ENCODE peak calls at places on chromosomes 11 and 22, in six cellular contexts. One of them, this sample, is unnamed. For H3K4me1, the result is how much of the 10 kb centered on the place peaks cover.

GRCh38 chr11:12482839-12483238 is 105.5 kb downstream of the PARVA start:
- DNase-seq in transverse colon: no peak
- DNase-seq in psoas muscle: no peak
- DNase-seq in HCT116: no peak
- DNase-seq in ovary: no peak
- DNase-seq in CD4-positive, CD25-positive, alpha-beta regulatory T cell: no peak
- DNase-seq in this sample: no peak

GRCh38 chr11:7668911-7669310 is 4.4 kb downstream of the CYB5R2 start:
- DNase-seq in transverse colon: no peak
- DNase-seq in ovary: no peak
- DNase-seq in HCT116: no peak
- DNase-seq in psoas muscle: no peak
- DNase-seq in CD4-positive, CD25-positive, alpha-beta regulatory T cell: no peak
- DNase-seq in this sample: no peak

GRCh38 chr11:19674420-19674819 is 38.2 kb upstream of the NAV2 start:
- DNase-seq in HCT116: no peak
- DNase-seq in psoas muscle: no peak
- DNase-seq in transverse colon: no peak
- DNase-seq in CD4-positive, CD25-positive, alpha-beta regulatory T cell: no peak
- DNase-seq in ovary: no peak
- DNase-seq in this sample: no peak

GRCh38 chr11:122226810-122227379 is 110.9 kb upstream of the BLID start:
- DNase-seq in ovary: no peak
- DNase-seq in HCT116: no peak
- DNase-seq in transverse colon: no peak
- DNase-seq in CD4-positive, CD25-positive, alpha-beta regulatory T cell: no peak
- DNase-seq in psoas muscle: no peak
- DNase-seq in this sample: no peak

GRCh38 chr11:128653828-128654231 is 40.0 kb upstream of the FLI1 start:
- DNase-seq in transverse colon: peak
- DNase-seq in psoas muscle: peak
- DNase-seq in HCT116: no peak
- DNase-seq in ovary: no peak
- DNase-seq in CD4-positive, CD25-positive, alpha-beta regulatory T cell: no peak
- DNase-seq in this sample: peak

GRCh38 chr11:23311986-23312940 is 452.0 kb upstream of the CCDC179 start:
- DNase-seq in transverse colon: no peak
- DNase-seq in ovary: no peak
- DNase-seq in CD4-positive, CD25-positive, alpha-beta regulatory T cell: no peak
- DNase-seq in HCT116: no peak
- DNase-seq in psoas muscle: no peak
- DNase-seq in this sample: no peak

GRCh38 chr22:49188591-49188990 is 639.1 kb downstream of the BRD1 start:
- DNase-seq in psoas muscle: no peak
- DNase-seq in transverse colon: no peak
- DNase-seq in CD4-positive, CD25-positive, alpha-beta regulatory T cell: no peak
- DNase-seq in HCT116: no peak
- DNase-seq in ovary: no peak
- DNase-seq in this sample: no peak

GRCh38 chr11:45651841-45652745 is 13.3 kb downstream of the CHST1 start:
- DNase-seq in HCT116: no peak
- DNase-seq in transverse colon: no peak
- DNase-seq in CD4-positive, CD25-positive, alpha-beta regulatory T cell: no peak
- DNase-seq in ovary: no peak
- DNase-seq in psoas muscle: no peak
- DNase-seq in this sample: peak

GRCh38 chr11:94521684-94522083 is 9.4 kb downstream of the C11orf97 start:
- DNase-seq in ovary: no peak
- DNase-seq in CD4-positive, CD25-positive, alpha-beta regulatory T cell: no peak
- DNase-seq in transverse colon: no peak
- DNase-seq in HCT116: no peak
- DNase-seq in psoas muscle: no peak
- DNase-seq in this sample: no peak

GRCh38 chr11:79744941-79745340 is 304.1 kb upstream of the TENM4 start:
- DNase-seq in psoas muscle: no peak
- DNase-seq in CD4-positive, CD25-positive, alpha-beta regulatory T cell: no peak
- DNase-seq in transverse colon: no peak
- DNase-seq in HCT116: no peak
- DNase-seq in ovary: no peak
- DNase-seq in this sample: no peak

GRCh38 chr11:16605971-16606783 is 132.3 kb upstream of the C11orf58 start:
- DNase-seq in HCT116: peak
- DNase-seq in transverse colon: peak
- DNase-seq in psoas muscle: peak
- DNase-seq in ovary: peak
- DNase-seq in CD4-positive, CD25-positive, alpha-beta regulatory T cell: peak
- DNase-seq in this sample: peak

GRCh38 chr22:20918663-20919220 is 1.5 kb downstream of the CRKL start:
- DNase-seq in ovary: no peak
- DNase-seq in transverse colon: no peak
- DNase-seq in HCT116: no peak
- DNase-seq in psoas muscle: no peak
- DNase-seq in CD4-positive, CD25-positive, alpha-beta regulatory T cell: no peak
- DNase-seq in this sample: peak

GRCh38 chr11:15969701-15970329 is 386.5 kb downstream of the SOX6 start:
- DNase-seq in psoas muscle: no peak
- DNase-seq in HCT116: no peak
- DNase-seq in ovary: peak
- DNase-seq in transverse colon: no peak
- DNase-seq in CD4-positive, CD25-positive, alpha-beta regulatory T cell: no peak
- DNase-seq in this sample: no peak

GRCh38 chr11:3056296-3057068 is 741 bp downstream of the CARS1 start:
- DNase-seq in CD4-positive, CD25-positive, alpha-beta regulatory T cell: peak
- DNase-seq in psoas muscle: no peak
- DNase-seq in transverse colon: peak
- DNase-seq in HCT116: no peak
- DNase-seq in ovary: no peak
- DNase-seq in this sample: peak

GRCh38 chr22:49063040-49063329 is 764.7 kb downstream of the BRD1 start:
- DNase-seq in psoas muscle: no peak
- DNase-seq in transverse colon: no peak
- DNase-seq in HCT116: no peak
- DNase-seq in ovary: no peak
- DNase-seq in CD4-positive, CD25-positive, alpha-beta regulatory T cell: no peak
- DNase-seq in this sample: no peak

GRCh38 chr11:115670538-115671200 is 166.5 kb upstream of the CADM1 start:
- DNase-seq in CD4-positive, CD25-positive, alpha-beta regulatory T cell: no peak
- DNase-seq in transverse colon: no peak
- DNase-seq in ovary: no peak
- DNase-seq in HCT116: no peak
- DNase-seq in psoas muscle: no peak
- DNase-seq in this sample: no peak

GRCh38 chr11:28799316-28799715 is 691.1 kb downstream of the METTL15 start:
- DNase-seq in ovary: no peak
- DNase-seq in transverse colon: no peak
- DNase-seq in CD4-positive, CD25-positive, alpha-beta regulatory T cell: no peak
- DNase-seq in psoas muscle: no peak
- DNase-seq in HCT116: no peak
- DNase-seq in this sample: no peak

GRCh38 chr11:406796-407650 is 7.8 kb downstream of the SIGIRR start:
- DNase-seq in transverse colon: peak
- DNase-seq in HCT116: peak
- DNase-seq in ovary: peak
- DNase-seq in CD4-positive, CD25-positive, alpha-beta regulatory T cell: peak
- DNase-seq in psoas muscle: peak
- DNase-seq in this sample: peak

GRCh38 chr11:76669901-76670474 is 559 bp downstream of the LRRC32 start:
- DNase-seq in ovary: peak
- DNase-seq in transverse colon: no peak
- DNase-seq in psoas muscle: peak
- DNase-seq in HCT116: no peak
- DNase-seq in CD4-positive, CD25-positive, alpha-beta regulatory T cell: no peak
- DNase-seq in this sample: peak

GRCh38 chr22:47218671-47219070 is 456.2 kb downstream of the TBC1D22A start:
- DNase-seq in CD4-positive, CD25-positive, alpha-beta regulatory T cell: no peak
- DNase-seq in HCT116: no peak
- DNase-seq in transverse colon: no peak
- DNase-seq in psoas muscle: no peak
- DNase-seq in ovary: no peak
- DNase-seq in this sample: no peak

GRCh38 chr22:24460418-24461089 is 33.2 kb downstream of the ADORA2A start:
- DNase-seq in transverse colon: no peak
- DNase-seq in CD4-positive, CD25-positive, alpha-beta regulatory T cell: peak
- DNase-seq in ovary: no peak
- DNase-seq in psoas muscle: no peak
- DNase-seq in HCT116: no peak
- DNase-seq in this sample: no peak

GRCh38 chr11:86594746-86595145 is 77.7 kb downstream of the ME3 start:
- DNase-seq in CD4-positive, CD25-positive, alpha-beta regulatory T cell: no peak
- DNase-seq in ovary: no peak
- DNase-seq in transverse colon: no peak
- DNase-seq in HCT116: no peak
- DNase-seq in psoas muscle: no peak
- DNase-seq in this sample: no peak

GRCh38 chr22:32202539-32203180 is 2.2 kb downstream of the RFPL2 start:
- DNase-seq in psoas muscle: no peak
- DNase-seq in ovary: no peak
- DNase-seq in CD4-positive, CD25-positive, alpha-beta regulatory T cell: peak
- DNase-seq in HCT116: peak
- DNase-seq in transverse colon: peak
- DNase-seq in this sample: no peak

GRCh38 chr11:7490535-7490934 is 5.2 kb downstream of the OLFML1 start:
- DNase-seq in transverse colon: no peak
- DNase-seq in psoas muscle: no peak
- DNase-seq in CD4-positive, CD25-positive, alpha-beta regulatory T cell: no peak
- DNase-seq in HCT116: no peak
- DNase-seq in ovary: peak
- DNase-seq in this sample: no peak

GRCh38 chr11:91160661-91161060 is 937.8 kb upstream of the CHORDC1 start:
- DNase-seq in CD4-positive, CD25-positive, alpha-beta regulatory T cell: no peak
- DNase-seq in transverse colon: no peak
- DNase-seq in HCT116: no peak
- DNase-seq in ovary: no peak
- DNase-seq in psoas muscle: no peak
- DNase-seq in this sample: no peak

GRCh38 chr11:131373326-131373725 is 2.9 kb downstream of the NTM start:
- DNase-seq in psoas muscle: no peak
- DNase-seq in CD4-positive, CD25-positive, alpha-beta regulatory T cell: no peak
- DNase-seq in HCT116: no peak
- DNase-seq in transverse colon: no peak
- DNase-seq in ovary: no peak
- DNase-seq in this sample: no peak

GRCh38 chr11:131370901-131371790 is 731 bp downstream of the NTM start:
- DNase-seq in transverse colon: no peak
- DNase-seq in psoas muscle: no peak
- DNase-seq in HCT116: no peak
- DNase-seq in ovary: no peak
- DNase-seq in CD4-positive, CD25-positive, alpha-beta regulatory T cell: no peak
- DNase-seq in this sample: no peak

GRCh38 chr11:131371791-131372104 is 1.3 kb downstream of the NTM start:
- DNase-seq in HCT116: no peak
- DNase-seq in psoas muscle: no peak
- DNase-seq in transverse colon: no peak
- DNase-seq in CD4-positive, CD25-positive, alpha-beta regulatory T cell: no peak
- DNase-seq in ovary: no peak
- DNase-seq in this sample: no peak

GRCh38 chr11:131372243-131372930 is 2.0 kb downstream of the NTM start:
- DNase-seq in transverse colon: no peak
- DNase-seq in CD4-positive, CD25-positive, alpha-beta regulatory T cell: no peak
- DNase-seq in HCT116: no peak
- DNase-seq in ovary: no peak
- DNase-seq in psoas muscle: no peak
- DNase-seq in this sample: no peak

GRCh38 chr11:131370090-131370751 is at the start of gene NTM:
- DNase-seq in CD4-positive, CD25-positive, alpha-beta regulatory T cell: no peak
- DNase-seq in psoas muscle: peak
- DNase-seq in HCT116: no peak
- DNase-seq in transverse colon: peak
- DNase-seq in ovary: no peak
- DNase-seq in this sample: no peak
- H3K27ac ChIP-seq in CD4-positive, CD25-positive, alpha-beta regulatory T cell: no peak
- H3K27ac ChIP-seq in psoas muscle: no peak
- H3K27ac ChIP-seq in HCT116: no peak
- H3K27ac ChIP-seq in transverse colon: no peak
- H3K27ac ChIP-seq in ovary: no peak
- H3K27ac ChIP-seq in this sample: no peak

DNA sequence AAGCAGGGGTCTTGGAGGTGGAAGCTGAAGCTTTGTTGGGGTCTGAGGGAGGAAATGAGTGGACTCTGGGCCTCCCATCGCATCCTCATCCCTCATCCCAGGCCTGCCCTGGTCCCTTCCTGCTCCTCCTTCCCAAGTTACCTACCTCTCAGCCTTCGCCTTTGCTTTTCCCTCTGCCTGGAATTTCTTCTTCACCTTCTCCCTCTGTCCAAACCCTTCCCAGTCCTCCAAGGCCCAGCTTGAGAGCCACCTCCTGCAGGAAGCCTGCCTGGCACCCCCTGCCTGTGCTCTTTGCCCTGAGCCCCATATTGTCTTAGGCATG is 2.1 kb upstream of the NUDT8 start:
- DNase-seq in CD4-positive, CD25-positive, alpha-beta regulatory T cell: no peak
- DNase-seq in transverse colon: no peak
- DNase-seq in ovary: no peak
- DNase-seq in HCT116: no peak
- DNase-seq in psoas muscle: no peak
- DNase-seq in this sample: no peak
- H3K4me1 ChIP-seq in CD4-positive, CD25-positive, alpha-beta regulatory T cell: under half
- H3K4me1 ChIP-seq in transverse colon: under half
- H3K4me1 ChIP-seq in ovary: under half
- H3K4me1 ChIP-seq in HCT116: under half
- H3K4me1 ChIP-seq in psoas muscle: under half
- H3K4me1 ChIP-seq in this sample: under half

GRCh38 chr11:69674267-69674885 is 777 bp downstream of the LTO1 start:
- DNase-seq in psoas muscle: peak
- DNase-seq in ovary: no peak
- DNase-seq in CD4-positive, CD25-positive, alpha-beta regulatory T cell: peak
- DNase-seq in HCT116: no peak
- DNase-seq in transverse colon: no peak
- DNase-seq in this sample: no peak
- H3K27ac ChIP-seq in psoas muscle: peak
- H3K27ac ChIP-seq in ovary: no peak
- H3K27ac ChIP-seq in CD4-positive, CD25-positive, alpha-beta regulatory T cell: peak
- H3K27ac ChIP-seq in HCT116: peak
- H3K27ac ChIP-seq in transverse colon: peak
- H3K27ac ChIP-seq in this sample: peak

GRCh38 chr11:133955091-133955846 is 1.5 kb downstream of the IGSF9B start:
- DNase-seq in CD4-positive, CD25-positive, alpha-beta regulatory T cell: peak
- DNase-seq in HCT116: no peak
- DNase-seq in psoas muscle: no peak
- DNase-seq in transverse colon: peak
- DNase-seq in ovary: peak
- DNase-seq in this sample: peak
- H3K4me1 ChIP-seq in CD4-positive, CD25-positive, alpha-beta regulatory T cell: under half
- H3K4me1 ChIP-seq in HCT116: under half
- H3K4me1 ChIP-seq in psoas muscle: under half
- H3K4me1 ChIP-seq in transverse colon: under half
- H3K4me1 ChIP-seq in ovary: under half
- H3K4me1 ChIP-seq in this sample: under half